ENCODE peak calls at places on chromosomes 4 and X, in four cellular contexts. V, Z, B and C are unnamed samples.

GRCh38 chr4:6019316-6020263 is 1.4 kb upstream of the C4orf50 start:
- DNase-seq in V (no peak), Z (no peak), B (peak), C (peak)

GRCh38 chr4:44927361-44928061 is 201.2 kb upstream of the GNPDA2 start:
- DNase-seq in V (no peak), B (no peak), Z (no peak), C (peak)

GRCh38 chr4:142567199-142567598 is 278.9 kb downstream of the INPP4B start:
- DNase-seq in Z (no peak), V (no peak), B (no peak), C (no peak)

GRCh38 chrX:97524997-97525396 is 641.3 kb downstream of the RPA4 start:
- DNase-seq in V (no peak), Z (no peak), B (no peak), C (peak)

GRCh38 chrX:30702736-30703135 is 49.5 kb downstream of the GK start:
- DNase-seq in B (no peak), Z (no peak), V (no peak), C (no peak)

GRCh38 chr4:67030636-67031035 is 514.7 kb downstream of the CENPC start:
- DNase-seq in Z (no peak), B (no peak), V (no peak), C (no peak)

GRCh38 chrX:69055193-69055592 is 110.1 kb downstream of the PJA1 start:
- DNase-seq in Z (no peak), V (no peak), B (no peak), C (no peak)

GRCh38 chr4:80967346-80967745 is 63.2 kb upstream of the BMP3 start:
- DNase-seq in V (no peak), Z (no peak), B (no peak), C (no peak)

GRCh38 chrX:23269923-23270322 is 64.7 kb upstream of the PTCHD1 start:
- DNase-seq in B (no peak), Z (no peak), V (no peak), C (no peak)

GRCh38 chr4:85778809-85779124 is 303.8 kb downstream of the ARHGAP24 start:
- DNase-seq in V (no peak), Z (no peak), B (no peak), C (peak)

GRCh38 chrX:64204252-64204651 is 1.3 kb downstream of the AMER1 start:
- DNase-seq in B (peak), Z (peak), V (no peak), C (peak)

GRCh38 chrX:110315541-110315940 is 2.3 kb downstream of the AMMECR1 start:
- DNase-seq in V (no peak), Z (no peak), B (no peak), C (no peak)

GRCh38 chrX:56745019-56745418 is 16.0 kb downstream of the NBDY start:
- DNase-seq in V (no peak), Z (no peak), B (no peak), C (no peak)

GRCh38 chrX:8319359-8319758 is 145.3 kb upstream of the VCX3B start:
- DNase-seq in V (no peak), B (no peak), Z (no peak), C (no peak)

GRCh38 chrX:23578079-23578478 is 89.2 kb upstream of the PRDX4 start:
- DNase-seq in B (no peak), V (no peak), Z (no peak), C (no peak)

GRCh38 chrX:95063554-95063953 is 1389.5 kb downstream of the FAM133A start:
- DNase-seq in Z (no peak), V (no peak), B (no peak), C (no peak)

GRCh38 chr4:54872246-54872645 is 214.5 kb downstream of the KIT start:
- DNase-seq in B (no peak), Z (no peak), V (no peak), C (no peak)

GRCh38 chrX:151476597-151476996 is 79.6 kb downstream of the VMA21 start:
- DNase-seq in B (no peak), Z (no peak), V (no peak), C (no peak)

GRCh38 chr4:91837608-91838029 is 466.1 kb upstream of the GRID2 start:
- DNase-seq in B (no peak), V (no peak), Z (no peak), C (no peak)

GRCh38 chr4:129429566-129430339 is 333.8 kb downstream of the C4orf33 start:
- DNase-seq in Z (no peak), B (no peak), V (no peak), C (no peak)

GRCh38 chr4:6658635-6659075 is 18.2 kb downstream of the MRFAP1 start:
- DNase-seq in Z (peak), B (no peak), V (no peak), C (peak)